ENCODE peak calls at places on chromosomes 7 and 10, in ten cellular contexts. W, A, Q, E, D, X, M, N, S and R are unnamed samples.

GRCh38 chr7:123883154-123883553 is 38.2 kb downstream of the HYAL4 start:
- DNase-seq in W (no peak), A (no peak), Q (no peak), E (no peak), D (no peak), X (no peak), M (no peak), N (no peak), S (no peak), R (no peak)

GRCh38 chr10:33123680-33124079 is 165.7 kb upstream of the ITGB1 start:
- DNase-seq in W (no peak), A (no peak), Q (no peak), E (no peak), D (no peak), X (no peak), M (no peak), N (no peak), S (no peak), R (no peak)

GRCh38 chr10:132149917-132150316 is 36.8 kb upstream of the DPYSL4 start:
- DNase-seq in W (no peak), A (no peak), Q (no peak), E (no peak), D (no peak), X (no peak), M (no peak), N (no peak), S (peak; percentile 3), R (no peak)

GRCh38 chr7:5695037-5695708 is 86.3 kb downstream of the RNF216 start:
- DNase-seq in W (no peak), A (peak; percentile 80), Q (no peak), E (peak; percentile 72), D (no peak), X (no peak), M (no peak), N (peak; percentile 91), S (no peak), R (no peak)

GRCh38 chr10:132231656-132232552 is 45.2 kb downstream of the DPYSL4 start:
- DNase-seq in W (no peak), A (no peak), Q (no peak), E (no peak), D (no peak), X (no peak), M (no peak), N (no peak), S (no peak), R (no peak)

GRCh38 chr7:92158660-92159575 is 20.0 kb downstream of the LRRD1 start:
- DNase-seq in W (no peak), A (peak; percentile 64), Q (no peak), E (no peak), D (peak; percentile 21), X (no peak), M (no peak), N (peak; percentile 43), S (no peak), R (no peak)

GRCh38 chr7:111132833-111133232 is 41.9 kb downstream of the LRRN3 start:
- DNase-seq in W (no peak), A (no peak), Q (no peak), E (no peak), D (no peak), X (no peak), M (no peak), N (peak; percentile 31), S (no peak), R (no peak)

GRCh38 chr10:122475130-122475529 is 13.8 kb downstream of the HTRA1 start:
- DNase-seq in W (no peak), A (no peak), Q (no peak), E (no peak), D (no peak), X (no peak), M (no peak), N (no peak), S (peak; percentile 87), R (no peak)

GRCh38 chr10:29540016-29540415 is 94.8 kb downstream of the SVIL start:
- DNase-seq in W (no peak), A (no peak), Q (no peak), E (no peak), D (no peak), X (no peak), M (no peak), N (no peak), S (no peak), R (no peak)

GRCh38 chr7:113918946-113919345 is at the start of gene PPP1R3A:
- DNase-seq in W (no peak), A (no peak), Q (no peak), E (no peak), D (no peak), X (no peak), M (no peak), N (no peak), S (peak; percentile 18), R (no peak)

GRCh38 chr10:74051729-74052342 is 53.9 kb downstream of the VCL start:
- DNase-seq in W (peak; percentile 25), A (no peak), Q (no peak), E (no peak), D (no peak), X (no peak), M (peak; percentile 48), N (no peak), S (no peak), R (no peak)

GRCh38 chr10:124180044-124180745 is 86.8 kb upstream of the CHST15 start:
- DNase-seq in W (no peak), A (no peak), Q (no peak), E (no peak), D (no peak), X (no peak), M (no peak), N (no peak), S (no peak), R (no peak)

GRCh38 chr7:88167223-88167622 is 52.6 kb downstream of the SRI start:
- DNase-seq in W (no peak), A (no peak), Q (no peak), E (no peak), D (no peak), X (no peak), M (no peak), N (no peak), S (no peak), R (no peak)

GRCh38 chr7:140219672-140220520 is 43.1 kb upstream of the KDM7A start:
- DNase-seq in W (no peak), A (no peak), Q (no peak), E (no peak), D (no peak), X (no peak), M (no peak), N (no peak), S (no peak), R (no peak)

GRCh38 chr7:105306160-105306784 is 82.4 kb downstream of the SRPK2 start:
- DNase-seq in W (no peak), A (no peak), Q (no peak), E (no peak), D (no peak), X (no peak), M (no peak), N (no peak), S (no peak), R (no peak)

GRCh38 chr7:139697031-139697430 is 80.8 kb downstream of the HIPK2 start:
- DNase-seq in W (no peak), A (no peak), Q (no peak), E (no peak), D (no peak), X (no peak), M (no peak), N (no peak), S (no peak), R (no peak)

GRCh38 chr7:99040104-99040958 is 103.6 kb downstream of the SMURF1 start:
- DNase-seq in W (peak; percentile 95), A (peak; percentile 61), Q (peak; percentile 78), E (peak; percentile 59), D (peak; percentile 81), X (peak; percentile 77), M (peak; percentile 82), N (peak; percentile 68), S (peak; percentile 85), R (peak; percentile 79)

GRCh38 chr7:33733865-33734650 is 171.3 kb upstream of the BMPER start:
- DNase-seq in W (no peak), A (no peak), Q (no peak), E (no peak), D (no peak), X (no peak), M (no peak), N (no peak), S (peak; percentile 68), R (no peak)

GRCh38 chr7:117250801-117251200 is 72.1 kb downstream of the WNT2 start:
- DNase-seq in W (no peak), A (no peak), Q (no peak), E (no peak), D (no peak), X (no peak), M (no peak), N (no peak), S (no peak), R (no peak)

GRCh38 chr10:5527332-5528200 is 2.8 kb downstream of the CALML3 start:
- DNase-seq in W (no peak), A (no peak), Q (no peak), E (peak; percentile 29), D (no peak), X (no peak), M (peak; percentile 44), N (no peak), S (no peak), R (peak; percentile 50)

GRCh38 chr10:99461230-99461629 is 30.8 kb upstream of the GOT1 start:
- DNase-seq in W (no peak), A (no peak), Q (no peak), E (no peak), D (no peak), X (no peak), M (no peak), N (peak; percentile 16), S (no peak), R (no peak)